ENCODE peak calls at places on chromosomes 12 and 14, in nine cellular contexts. X is lower lobe of right lung, P is ovary, V is OCI-LY7, S is PC-3, G is neuronal stem cell, W is kidney, A is foreskin keratinocyte, O is fibroblast of lung. N is an unnamed sample. For H3K4me1, the result is how much of the 10 kb centered on the place peaks cover.

GRCh38 chr12:70637286-70637685 is at the start of gene PTPRB:
- DNase-seq in X (no peak), P (no peak), A (no peak), V (no peak), S (no peak), G (no peak), W (no peak), O (no peak), N (no peak)

GRCh38 chr12:109273354-109273753 is 35.7 kb downstream of the FOXN4 start:
- DNase-seq in V (no peak), S (no peak), X (no peak), O (no peak), G (no peak), A (no peak), P (no peak), W (peak), N (no peak)

GRCh38 chr12:27105746-27106536 is 23.6 kb upstream of the C12orf71 start:
- DNase-seq in W (no peak), G (no peak), X (no peak), V (no peak), A (no peak), S (peak), O (no peak), P (no peak), N (no peak)

GRCh38 chr14:94051779-94052178 is 25.6 kb downstream of the OTUB2 start:
- DNase-seq in W (no peak), X (no peak), S (no peak), P (peak), A (no peak), G (no peak), V (no peak), O (no peak), N (no peak)

GRCh38 chr14:28651148-28651547 is 115.4 kb upstream of the FOXG1 start:
- DNase-seq in P (no peak), V (no peak), W (no peak), X (no peak), S (peak), O (peak), G (no peak), A (peak), N (no peak)

GRCh38 chr12:132513070-132513398 is 23.1 kb downstream of the FBRSL1 start:
- DNase-seq in W (no peak), G (no peak), O (peak), P (no peak), A (no peak), X (no peak), S (no peak), V (no peak), N (no peak)

GRCh38 chr12:91622981-91623380 is 440.4 kb upstream of the DCN start:
- DNase-seq in W (no peak), S (no peak), O (no peak), V (no peak), G (no peak), P (no peak), A (no peak), X (no peak), N (no peak)

GRCh38 chr14:49769171-49769570 is 1.2 kb downstream of the KLHDC2 start:
- DNase-seq in O (peak), P (no peak), A (peak), G (no peak), W (no peak), V (peak), X (no peak), S (peak), N (no peak)

GRCh38 chr12:102950950-102951490 is 6.5 kb upstream of the ASCL1 start:
- DNase-seq in P (no peak), X (no peak), O (no peak), V (no peak), W (no peak), G (no peak), S (no peak), A (no peak), N (no peak)

GRCh38 chr12:70069221-70069811 is 173.9 kb upstream of the CNOT2 start:
- DNase-seq in G (no peak), X (no peak), W (no peak), P (no peak), O (no peak), V (no peak), S (no peak), A (no peak), N (no peak)

GRCh38 chr12:6047249-6048227 is 76.9 kb downstream of the VWF start:
- DNase-seq in X (no peak), V (no peak), O (peak), S (no peak), W (no peak), G (no peak), P (no peak), A (no peak), N (no peak)

GRCh38 chr12:20493924-20494323 is 125.6 kb downstream of the PDE3A start:
- DNase-seq in A (no peak), G (no peak), S (peak), V (no peak), W (no peak), P (no peak), O (peak), X (no peak), N (no peak)

GRCh38 chr12:88944403-88944802 is 364.1 kb upstream of the KITLG start:
- DNase-seq in W (no peak), S (peak), X (no peak), O (peak), V (no peak), A (no peak), P (no peak), G (no peak), N (no peak)

GRCh38 chr14:68666899-68667298 is 126.0 kb downstream of the ZFP36L1 start:
- DNase-seq in W (no peak), V (no peak), P (peak), S (no peak), G (no peak), O (no peak), X (no peak), A (no peak), N (no peak)

GRCh38 chr12:104720346-104721064 is 237.6 kb downstream of the SLC41A2 start:
- DNase-seq in O (peak), A (no peak), S (no peak), V (no peak), X (no peak), W (no peak), G (no peak), P (no peak), N (peak)

GRCh38 chr12:117408161-117408791 is 46.9 kb upstream of the NOS1 start:
- DNase-seq in V (no peak), O (peak), A (no peak), W (peak), X (peak), G (no peak), S (peak), P (no peak), N (no peak)

GRCh38 chr14:51453869-51454268 is 197.8 kb upstream of the FRMD6 start:
- DNase-seq in A (no peak), V (no peak), S (no peak), O (peak), G (no peak), X (no peak), W (peak), P (no peak), N (no peak)

DNA sequence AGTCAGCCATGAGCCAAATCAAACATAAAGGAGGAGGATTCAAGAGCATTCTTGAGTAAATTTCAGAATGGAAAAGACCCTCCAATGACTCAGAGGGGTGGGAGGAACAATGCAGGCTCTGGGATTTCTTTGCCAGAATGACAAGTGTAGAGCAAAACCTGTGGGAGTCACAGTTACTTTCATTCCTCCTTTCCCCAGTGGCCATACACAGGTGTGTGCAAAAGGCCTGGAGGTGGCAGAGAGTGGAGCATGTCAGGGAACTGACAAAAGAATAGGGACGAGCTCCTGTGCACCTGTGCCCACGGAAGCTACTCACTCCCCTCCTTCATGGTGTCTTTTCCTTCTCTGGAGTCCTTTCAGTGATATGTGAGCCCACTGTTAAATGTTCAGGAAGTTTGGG is 9.4 kb upstream of the CIPC start:
- DNase-seq in G (no peak), P (no peak), X (no peak), O (no peak), W (no peak), A (no peak), S (no peak), V (no peak), N (no peak)
- H3K4me1 ChIP-seq in G (under half), P (under half), X (under half), O (under half), W (under half), A (under half), S (under half), V (under half), N (under half)

GRCh38 chr12:111066744-111067437 is 146.5 kb upstream of the MYL2 start:
- DNase-seq in W (no peak), A (no peak), P (no peak), V (peak), S (peak), O (no peak), X (no peak), G (no peak), N (no peak)
- H3K27ac ChIP-seq in W (no peak), A (no peak), P (no peak), V (no peak), S (peak), O (no peak), X (no peak), G (no peak), N (no peak)

GRCh38 chr14:95138876-95139275 is 18.5 kb downstream of the DICER1 start:
- DNase-seq in A (no peak), P (no peak), O (no peak), V (no peak), S (no peak), G (no peak), X (no peak), W (no peak), N (no peak)
- H3K4me1 ChIP-seq in A (under half), P (under half), O (under half), V (half or more), S (under half), G (under half), X (half or more), W (under half), N (under half)

DNA sequence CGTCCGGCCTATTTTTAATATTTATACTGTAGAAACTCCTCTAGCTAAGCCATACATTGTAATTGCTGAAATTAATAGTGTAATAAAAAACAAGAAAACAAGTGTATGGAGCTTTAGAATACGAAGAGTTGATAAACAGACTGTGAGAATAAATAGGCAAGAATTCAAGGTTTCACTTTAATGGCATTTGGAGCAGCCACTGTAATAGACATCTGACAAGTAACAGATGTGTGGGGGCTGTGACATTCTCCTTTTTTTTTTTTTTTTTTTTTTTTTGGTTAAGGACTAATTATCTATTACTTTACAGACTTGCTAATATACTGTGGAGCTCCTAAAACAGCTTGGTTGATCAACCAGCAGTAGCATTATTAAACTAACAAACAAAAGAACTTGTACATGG is 42.1 kb upstream of the CFAP54 start:
- DNase-seq in X (no peak), W (no peak), O (no peak), A (no peak), V (no peak), P (no peak), G (no peak), S (no peak), N (no peak)
- H3K27ac ChIP-seq in X (no peak), W (no peak), O (peak), A (peak), V (no peak), P (no peak), G (no peak), S (peak), N (no peak)

DNA sequence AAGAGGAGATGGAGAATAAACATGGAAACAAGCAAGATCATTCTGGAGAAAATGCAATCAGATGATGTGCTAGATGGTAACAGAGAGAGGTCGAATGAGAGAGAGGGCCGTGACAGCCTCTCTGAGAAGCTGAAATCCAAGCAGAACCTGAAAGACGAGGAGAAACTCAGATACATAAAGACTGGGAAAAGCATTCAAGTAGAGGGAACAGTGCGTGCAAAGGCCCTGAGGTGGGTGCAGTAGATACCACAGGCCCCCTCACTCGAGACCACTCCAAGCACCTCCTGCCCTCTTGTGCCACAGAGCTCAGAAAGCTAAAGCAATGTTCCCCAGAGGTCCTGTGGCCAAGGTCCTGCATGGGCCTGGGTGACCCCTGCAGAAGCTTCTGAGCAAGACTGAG is 54.8 kb upstream of the DLK1 start:
- DNase-seq in A (no peak), V (no peak), G (no peak), O (no peak), S (no peak), P (no peak), W (peak), X (no peak), N (no peak)
- H3K4me1 ChIP-seq in A (under half), V (under half), G (under half), O (under half), S (under half), P (under half), W (under half), X (under half), N (under half)

GRCh38 chr14:90616313-90616712 is 199.9 kb downstream of the TTC7B start:
- DNase-seq in X (no peak), S (no peak), V (no peak), P (no peak), O (no peak), G (no peak), A (no peak), W (no peak), N (no peak)
- H3K27ac ChIP-seq in X (no peak), S (no peak), V (no peak), P (no peak), O (no peak), G (no peak), A (no peak), W (no peak), N (no peak)

GRCh38 chr12:57614948-57615500 is 3.8 kb downstream of the ARHGEF25 start:
- DNase-seq in X (no peak), O (no peak), G (no peak), P (no peak), S (no peak), W (peak), A (no peak), V (no peak), N (no peak)
- H3K4me1 ChIP-seq in X (under half), O (under half), G (under half), P (under half), S (under half), W (under half), A (under half), V (under half), N (under half)

GRCh38 chr12:124563401-124563800 is 4.0 kb downstream of the NCOR2 start:
- DNase-seq in S (no peak), O (no peak), G (no peak), A (no peak), P (no peak), V (no peak), X (no peak), W (peak), N (no peak)

GRCh38 chr12:124563809-124564208 is 3.6 kb downstream of the NCOR2 start:
- DNase-seq in G (no peak), A (no peak), O (no peak), S (no peak), X (no peak), P (no peak), V (no peak), W (no peak), N (no peak)

GRCh38 chr12:124565071-124565491 is 2.3 kb downstream of the NCOR2 start:
- DNase-seq in P (no peak), A (no peak), S (no peak), V (no peak), G (no peak), W (peak), O (peak), X (no peak), N (no peak)

GRCh38 chr12:124565656-124566180 is 1.7 kb downstream of the NCOR2 start:
- DNase-seq in G (no peak), W (peak), V (no peak), A (no peak), S (peak), X (no peak), P (no peak), O (no peak), N (no peak)

DNA sequence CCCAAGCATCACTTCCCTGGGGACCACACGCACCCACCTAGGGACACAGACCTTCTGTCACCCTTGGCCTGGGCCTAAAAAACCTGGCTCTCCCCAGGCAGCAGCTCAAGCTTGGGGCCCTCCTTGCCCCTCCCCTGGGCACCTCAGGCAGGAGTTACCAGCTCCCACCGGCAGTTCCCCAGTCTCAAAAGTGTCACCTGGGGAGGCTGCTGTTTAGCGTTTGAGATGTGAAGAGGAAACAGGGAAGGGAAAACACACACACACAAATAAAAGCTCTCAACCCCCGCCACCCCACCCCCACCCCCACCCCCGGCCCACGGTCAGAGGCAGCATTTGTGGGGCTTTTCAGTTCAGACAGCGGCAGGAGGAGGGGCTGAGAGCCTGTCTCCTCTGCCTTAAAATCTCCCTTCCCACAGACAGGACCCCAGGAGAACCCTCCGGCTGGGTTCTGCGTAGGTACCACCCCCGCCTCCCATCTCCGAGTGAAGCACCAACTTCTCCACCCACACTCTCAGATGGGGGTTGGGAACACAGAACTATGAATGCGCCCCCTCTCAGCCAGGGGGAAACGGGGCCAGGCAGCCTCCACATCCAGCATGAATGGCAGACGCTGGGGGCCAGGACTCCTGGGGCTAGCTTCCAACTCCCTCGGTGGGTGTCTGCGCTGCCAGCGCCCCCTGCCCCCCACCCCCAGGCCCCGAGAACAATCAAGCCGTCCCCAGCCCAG is 3.0 kb downstream of the NCOR2 start:
- DNase-seq in V (peak), P (no peak), G (no peak), A (no peak), W (peak), O (no peak), S (no peak), X (no peak), N (no peak)
- H3K27ac ChIP-seq in V (no peak), P (no peak), G (no peak), A (no peak), W (no peak), O (no peak), S (no peak), X (no peak), N (no peak)

GRCh38 chr12:54385251-54385914 is 850 bp upstream of the ZNF385A start:
- DNase-seq in A (no peak), G (no peak), O (no peak), X (peak), P (no peak), V (peak), W (no peak), S (no peak), N (no peak)

GRCh38 chr12:54386781-54387467 is 2.4 kb upstream of the ZNF385A start:
- DNase-seq in V (no peak), X (no peak), P (no peak), A (no peak), S (no peak), O (no peak), G (no peak), W (no peak), N (no peak)

GRCh38 chr12:54381136-54381535 is 3.4 kb downstream of the ZNF385A start:
- DNase-seq in A (no peak), W (no peak), O (no peak), V (no peak), P (no peak), S (no peak), X (no peak), G (no peak), N (no peak)

GRCh38 chr12:54383041-54383609 is 1.4 kb downstream of the ZNF385A start:
- DNase-seq in O (peak), S (peak), G (no peak), V (no peak), W (no peak), X (no peak), A (peak), P (no peak), N (no peak)

DNA sequence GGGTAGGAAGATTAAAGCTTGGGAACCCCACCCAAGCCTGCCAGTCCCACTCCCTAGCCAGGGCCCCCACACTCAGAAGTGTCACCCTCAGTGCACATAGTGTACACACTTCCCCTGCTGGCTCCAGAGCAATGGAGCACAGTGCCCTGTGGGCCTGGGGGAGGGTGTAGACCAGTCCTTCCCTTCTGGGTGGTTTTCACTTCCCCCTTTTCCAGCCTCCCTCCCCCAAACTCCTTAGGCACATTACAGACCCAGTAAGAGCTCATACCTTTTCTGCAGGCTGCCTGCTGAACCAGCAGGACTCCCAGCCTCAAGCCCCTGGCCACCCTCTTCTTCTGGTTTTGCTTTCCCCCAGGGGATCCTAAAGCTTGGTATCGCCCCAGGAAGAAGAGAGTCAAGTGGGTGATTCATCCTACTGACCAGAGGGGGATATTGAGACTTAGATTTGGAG is at the start of gene ZNF385A:
- DNase-seq in P (no peak), G (no peak), W (no peak), S (no peak), X (peak), O (no peak), V (peak), A (no peak), N (no peak)
- H3K4me1 ChIP-seq in P (under half), G (under half), W (under half), S (under half), X (under half), O (under half), V (under half), A (under half), N (under half)

N was measured in CD8-positive, alpha-beta memory T cell.